ENCODE peak calls at places on chromosomes 6 and 20, in seven cellular contexts. H is GM12878, D is fibroblast of the aortic adventitia, Q is body of pancreas, V is NB4, M is left lung, T is psoas muscle. K is an unnamed sample.

GRCh38 chr6:42758756-42759430 is 13.0 kb upstream of the TBCC start:
- DNase-seq in Q (no peak), D (no peak), T (no peak), H (no peak), M (no peak), V (no peak), K (no peak)

GRCh38 chr6:28011716-28012115 is 54.7 kb downstream of the OR2B6 start:
- DNase-seq in Q (no peak), V (no peak), M (no peak), D (no peak), T (no peak), H (no peak), K (no peak)

GRCh38 chr6:37822851-37823682 is 3.5 kb downstream of the ZFAND3 start:
- DNase-seq in M (peak), Q (peak), D (peak), V (no peak), T (no peak), H (no peak), K (no peak)

GRCh38 chr6:13923527-13924145 is 1.1 kb upstream of the RNF182 start:
- DNase-seq in D (peak), H (no peak), V (peak), T (no peak), M (no peak), Q (no peak), K (peak)

GRCh38 chr20:16007978-16008377 is 565.3 kb downstream of the KIF16B start:
- DNase-seq in V (peak), H (no peak), Q (no peak), D (no peak), M (no peak), T (no peak), K (no peak)

GRCh38 chr6:14876778-14877613 is 368.9 kb upstream of the JARID2 start:
- DNase-seq in T (no peak), Q (no peak), H (peak), M (no peak), V (peak), D (peak), K (no peak)

GRCh38 chr6:110250838-110251237 is 70.6 kb downstream of the CDC40 start:
- DNase-seq in T (no peak), Q (no peak), V (no peak), H (no peak), D (no peak), M (no peak), K (no peak)

GRCh38 chr20:1209447-1210387 is 6.5 kb downstream of the C20orf202 start:
- DNase-seq in H (no peak), Q (no peak), D (peak), T (no peak), V (no peak), M (no peak), K (no peak)

GRCh38 chr6:122098091-122098769 is 301.2 kb upstream of the HSF2 start:
- DNase-seq in V (no peak), H (no peak), D (peak), Q (no peak), M (no peak), T (no peak), K (no peak)

GRCh38 chr20:61560361-61560853 is 308.3 kb downstream of the CDH4 start:
- DNase-seq in D (peak), M (no peak), Q (peak), H (no peak), T (no peak), V (no peak), K (peak)
- TF ChIP-seq CTCF in D (peak), M (no peak), Q (no peak), H (no peak), T (no peak), V (no peak), K (peak)

GRCh38 chr20:49270736-49271135 is 7.1 kb downstream of the ZNFX1 start:
- DNase-seq in T (no peak), M (no peak), H (no peak), V (no peak), D (no peak), Q (no peak), K (no peak)

GRCh38 chr20:49272654-49273053 is 5.2 kb downstream of the ZNFX1 start:
- DNase-seq in D (no peak), V (no peak), Q (no peak), H (no peak), T (no peak), M (no peak), K (no peak)

GRCh38 chr20:49267327-49267726 is 10.5 kb downstream of the ZNFX1 start:
- DNase-seq in Q (no peak), M (no peak), V (no peak), H (no peak), T (no peak), D (no peak), K (no peak)

GRCh38 chr20:49270177-49270576 is 7.7 kb downstream of the ZNFX1 start:
- DNase-seq in D (peak), T (no peak), M (no peak), H (no peak), V (no peak), Q (no peak), K (no peak)

GRCh38 chr20:49268600-49269365 is 9.1 kb downstream of the ZNFX1 start:
- DNase-seq in V (no peak), D (peak), Q (no peak), H (no peak), M (no peak), T (no peak), K (peak)
- H3K4me3 ChIP-seq in V (peak), D (peak), Q (no peak), H (peak), M (peak), T (peak), K (no peak)

DNA sequence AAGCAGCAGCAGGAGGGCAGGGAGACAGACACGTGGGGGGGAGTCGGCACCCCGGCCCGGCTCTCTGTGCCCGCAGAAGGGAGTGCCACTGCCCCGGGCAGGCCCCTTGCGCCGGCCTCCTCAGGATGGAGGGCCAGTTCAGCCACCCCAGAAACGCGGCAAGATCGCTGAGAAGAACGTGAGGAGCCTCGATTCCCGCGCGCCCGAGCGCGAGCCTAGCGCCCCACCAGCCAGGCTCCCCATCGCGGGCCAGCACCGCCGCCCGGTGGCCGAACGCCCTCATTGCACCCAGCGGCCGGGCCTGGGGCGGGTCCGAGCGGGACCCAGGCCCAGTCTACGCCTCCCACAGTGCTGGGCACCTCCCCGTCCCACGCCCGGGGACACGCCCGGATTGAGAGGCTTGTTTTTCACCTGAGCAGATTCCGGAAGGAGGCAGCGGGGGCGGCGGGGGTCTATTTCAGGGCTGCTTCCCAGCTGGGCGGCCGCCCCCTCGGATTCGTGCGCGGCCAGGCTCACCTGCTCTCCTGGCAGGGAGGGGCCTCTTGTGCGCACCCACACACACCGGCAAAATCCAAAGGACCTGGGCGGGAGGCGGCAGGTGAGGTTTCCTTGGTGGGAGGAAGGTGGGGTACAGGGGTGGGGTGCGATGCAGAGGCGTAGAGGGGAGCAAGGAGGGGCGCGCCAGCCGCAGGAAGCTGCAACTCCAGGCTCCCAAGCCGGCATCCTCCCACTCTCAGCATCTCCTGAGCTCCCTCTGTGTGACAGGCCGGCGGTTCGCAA is 9.0 kb upstream of the GRM4 start:
- DNase-seq in T (peak), V (peak), H (no peak), Q (peak), M (peak), D (peak), K (no peak)
- TF ChIP-seq CTCF in T (peak), V (peak), H (peak), Q (peak), M (peak), D (peak), K (peak)

GRCh38 chr6:46746691-46747090 is at the start of gene ANKRD66:
- DNase-seq in D (no peak), M (no peak), T (no peak), H (no peak), Q (no peak), V (no peak), K (no peak)

GRCh38 chr6:46745973-46746372 is 760 bp upstream of the ANKRD66 start:
- DNase-seq in H (no peak), Q (no peak), V (no peak), T (no peak), D (no peak), M (no peak), K (no peak)

GRCh38 chr6:46751658-46752057 is 4.9 kb downstream of the ANKRD66 start:
- DNase-seq in M (no peak), Q (no peak), D (no peak), V (no peak), H (no peak), T (no peak), K (no peak)

GRCh38 chr6:46749731-46750130 is 3.0 kb downstream of the ANKRD66 start:
- DNase-seq in T (no peak), M (no peak), Q (no peak), V (no peak), D (no peak), H (no peak), K (no peak)

DNA sequence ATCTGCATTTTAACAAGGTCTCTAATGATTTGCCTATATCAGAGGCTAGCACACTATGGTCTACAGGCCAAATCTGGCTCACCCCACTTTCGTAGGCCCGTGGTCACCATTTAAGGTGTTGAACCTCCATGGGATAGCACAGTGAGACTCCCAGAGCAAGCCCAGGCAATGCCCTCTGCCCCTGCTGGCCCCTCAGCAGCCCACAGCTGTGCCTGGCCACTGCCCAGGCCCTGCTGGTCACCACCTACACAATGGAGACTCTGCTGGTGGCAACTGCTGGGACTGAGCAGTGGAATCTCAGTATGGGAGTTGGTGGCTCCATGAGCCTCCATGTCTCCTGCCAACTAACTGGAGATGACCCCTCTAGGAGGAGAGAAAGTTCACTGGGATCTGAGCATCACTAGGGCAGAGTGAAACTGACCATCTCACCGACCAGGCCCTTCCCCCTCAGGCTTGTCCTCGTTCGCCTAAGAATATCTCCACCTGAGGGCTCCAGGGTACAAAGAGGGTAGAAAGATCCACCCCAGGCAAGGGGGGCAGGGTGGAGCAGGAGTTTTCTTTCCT is 2.3 kb downstream of the ANKRD66 start:
- DNase-seq in T (no peak), V (no peak), M (no peak), H (no peak), D (no peak), Q (no peak), K (no peak)
- H3K4me3 ChIP-seq in T (no peak), V (no peak), M (no peak), H (no peak), D (no peak), Q (no peak), K (no peak)

GRCh38 chr6:894274-894673 is 201.3 kb upstream of the EXOC2 start:
- DNase-seq in T (no peak), H (no peak), D (no peak), M (no peak), V (no peak), Q (no peak), K (no peak)
- TF ChIP-seq CTCF in T (no peak), H (no peak), D (peak), M (no peak), V (peak), Q (no peak), K (no peak)

GRCh38 chr20:3074812-3075211 is 3.4 kb downstream of the OXT start:
- DNase-seq in Q (no peak), H (no peak), V (no peak), D (no peak), T (no peak), M (no peak), K (no peak)

GRCh38 chr20:3068986-3069900 is 2.2 kb upstream of the OXT start:
- DNase-seq in M (no peak), Q (no peak), H (no peak), T (no peak), V (peak), D (no peak), K (no peak)

GRCh38 chr20:3072530-3073250 is 1.3 kb downstream of the OXT start:
- DNase-seq in Q (no peak), H (no peak), M (no peak), V (no peak), T (no peak), D (no peak), K (no peak)

GRCh38 chr20:3071266-3071609 is 182 bp upstream of the OXT start:
- DNase-seq in Q (no peak), H (no peak), D (no peak), M (peak), V (no peak), T (no peak), K (no peak)

DNA sequence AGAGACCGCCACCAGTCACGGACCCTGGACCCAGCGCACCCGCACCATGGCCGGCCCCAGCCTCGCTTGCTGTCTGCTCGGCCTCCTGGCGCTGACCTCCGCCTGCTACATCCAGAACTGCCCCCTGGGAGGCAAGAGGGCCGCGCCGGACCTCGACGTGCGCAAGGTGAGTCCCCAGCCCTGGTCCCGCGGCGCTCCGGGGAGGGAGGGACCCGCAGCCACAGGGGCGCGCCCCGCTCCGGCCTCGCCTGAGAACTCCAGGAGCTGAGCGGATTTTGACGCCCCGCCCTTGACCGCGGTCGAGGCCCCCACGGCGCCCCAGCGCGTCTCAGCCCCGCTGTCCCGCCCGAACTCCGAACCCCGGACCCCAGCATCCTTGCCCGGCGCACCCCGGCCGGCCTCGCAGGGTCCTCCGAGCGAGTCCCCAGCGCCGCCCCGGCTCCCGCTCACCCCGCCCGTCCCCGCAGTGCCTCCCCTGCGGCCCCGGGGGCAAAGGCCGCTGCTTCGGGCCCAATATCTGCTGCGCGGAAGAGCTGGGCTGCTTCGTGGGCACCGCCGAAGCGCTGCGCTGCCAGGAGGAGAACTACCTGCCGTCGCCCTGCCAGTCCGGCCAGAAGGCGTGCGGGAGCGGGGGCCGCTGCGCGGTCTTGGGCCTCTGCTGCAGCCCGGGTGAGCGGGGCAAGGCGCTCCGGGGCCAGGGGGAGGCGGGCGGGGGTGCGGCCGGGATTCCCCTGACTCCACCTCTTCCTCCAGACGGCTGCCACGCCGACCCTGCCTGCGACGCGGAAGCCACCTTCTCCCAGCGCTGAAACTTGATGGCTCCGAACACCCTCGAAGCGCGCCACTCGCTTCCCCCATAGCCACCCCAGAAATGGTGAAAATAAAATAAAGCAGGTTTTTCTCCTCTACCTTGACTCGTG is at the start of gene OXT:
- DNase-seq in T (peak), V (no peak), M (peak), D (no peak), H (no peak), Q (peak), K (no peak)
- H3K4me3 ChIP-seq in T (peak), V (no peak), M (peak), D (peak), H (peak), Q (peak), K (peak)